ENCODE peak calls at places on chromosomes 16 and 17, in nine cellular contexts. One of them, this sample, is unnamed.

GRCh38 chr17:75755205-75755901 is 9.6 kb downstream of the GALK1 start:
- DNase-seq in body of pancreas: no peak
- DNase-seq in astrocyte of the spinal cord: no peak
- DNase-seq in uterus: no peak
- DNase-seq in fibroblast of lung: no peak
- DNase-seq in tibial nerve: no peak
- DNase-seq in tibial artery: peak
- DNase-seq in AG09319: no peak
- DNase-seq in fibroblast of the aortic adventitia: no peak
- DNase-seq in this sample: no peak

GRCh38 chr16:87806608-87807546 is 41.1 kb upstream of the KLHDC4 start:
- DNase-seq in body of pancreas: peak
- DNase-seq in astrocyte of the spinal cord: peak
- DNase-seq in uterus: no peak
- DNase-seq in fibroblast of lung: peak
- DNase-seq in tibial nerve: no peak
- DNase-seq in tibial artery: no peak
- DNase-seq in AG09319: peak
- DNase-seq in fibroblast of the aortic adventitia: peak
- DNase-seq in this sample: peak

GRCh38 chr17:49762148-49762941 is 1.6 kb downstream of the FAM117A start:
- DNase-seq in body of pancreas: no peak
- DNase-seq in astrocyte of the spinal cord: no peak
- DNase-seq in uterus: no peak
- DNase-seq in fibroblast of lung: no peak
- DNase-seq in tibial nerve: no peak
- DNase-seq in tibial artery: no peak
- DNase-seq in AG09319: no peak
- DNase-seq in fibroblast of the aortic adventitia: peak
- DNase-seq in this sample: no peak

GRCh38 chr16:67667434-67667816 is 811 bp downstream of the C16orf86 start:
- DNase-seq in body of pancreas: no peak
- DNase-seq in astrocyte of the spinal cord: no peak
- DNase-seq in uterus: no peak
- DNase-seq in fibroblast of lung: no peak
- DNase-seq in tibial nerve: no peak
- DNase-seq in tibial artery: no peak
- DNase-seq in AG09319: no peak
- DNase-seq in fibroblast of the aortic adventitia: no peak
- DNase-seq in this sample: no peak

GRCh38 chr16:1054660-1055556 is 17.6 kb upstream of the SSTR5 start:
- DNase-seq in body of pancreas: peak
- DNase-seq in astrocyte of the spinal cord: peak
- DNase-seq in uterus: no peak
- DNase-seq in fibroblast of lung: peak
- DNase-seq in tibial nerve: peak
- DNase-seq in tibial artery: no peak
- DNase-seq in AG09319: no peak
- DNase-seq in fibroblast of the aortic adventitia: peak
- DNase-seq in this sample: peak

GRCh38 chr17:35788504-35788998 is 6.9 kb downstream of the MMP28 start:
- DNase-seq in body of pancreas: peak
- DNase-seq in astrocyte of the spinal cord: peak
- DNase-seq in uterus: no peak
- DNase-seq in fibroblast of lung: peak
- DNase-seq in tibial nerve: no peak
- DNase-seq in tibial artery: peak
- DNase-seq in AG09319: no peak
- DNase-seq in fibroblast of the aortic adventitia: peak
- DNase-seq in this sample: no peak

GRCh38 chr17:73589096-73589980 is 54.9 kb downstream of the SDK2 start:
- DNase-seq in body of pancreas: no peak
- DNase-seq in astrocyte of the spinal cord: no peak
- DNase-seq in uterus: no peak
- DNase-seq in fibroblast of lung: no peak
- DNase-seq in tibial nerve: no peak
- DNase-seq in tibial artery: no peak
- DNase-seq in AG09319: no peak
- DNase-seq in fibroblast of the aortic adventitia: no peak
- DNase-seq in this sample: no peak

GRCh38 chr16:16186820-16187219 is 36.5 kb downstream of the ABCC6 start:
- DNase-seq in body of pancreas: no peak
- DNase-seq in astrocyte of the spinal cord: no peak
- DNase-seq in uterus: no peak
- DNase-seq in fibroblast of lung: no peak
- DNase-seq in tibial nerve: no peak
- DNase-seq in tibial artery: no peak
- DNase-seq in AG09319: no peak
- DNase-seq in fibroblast of the aortic adventitia: no peak
- DNase-seq in this sample: no peak

GRCh38 chr17:64686705-64687104 is 24.6 kb upstream of the SMURF2 start:
- DNase-seq in body of pancreas: no peak
- DNase-seq in astrocyte of the spinal cord: no peak
- DNase-seq in uterus: no peak
- DNase-seq in fibroblast of lung: no peak
- DNase-seq in tibial nerve: no peak
- DNase-seq in tibial artery: no peak
- DNase-seq in AG09319: no peak
- DNase-seq in fibroblast of the aortic adventitia: no peak
- DNase-seq in this sample: no peak

DNA sequence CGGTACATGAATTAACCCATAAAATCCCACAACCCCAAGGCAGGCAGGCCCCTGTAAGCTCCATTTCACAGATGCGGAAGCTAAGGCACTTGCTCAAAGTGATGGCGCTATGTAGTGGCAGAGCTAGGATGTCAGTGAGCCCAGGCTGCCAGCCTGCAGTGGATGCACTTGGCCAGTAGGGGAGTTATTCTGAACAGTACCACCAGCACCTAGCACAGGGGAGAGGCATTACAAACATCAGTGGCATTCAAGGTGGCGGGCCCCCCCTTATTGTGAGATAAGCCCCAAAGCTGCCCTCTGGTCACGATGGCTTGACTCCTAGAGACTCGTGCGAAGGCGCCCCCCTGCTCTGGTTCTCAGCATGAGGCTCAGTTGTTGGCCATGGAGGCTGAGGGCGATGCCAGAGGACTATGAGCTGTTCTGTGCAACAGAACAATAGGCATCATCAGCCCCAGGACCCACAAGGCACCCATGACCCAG is 33.8 kb downstream of the GTF3C1 start:
- DNase-seq in body of pancreas: peak
- DNase-seq in astrocyte of the spinal cord: no peak
- DNase-seq in uterus: no peak
- DNase-seq in fibroblast of lung: no peak
- DNase-seq in tibial nerve: no peak
- DNase-seq in tibial artery: no peak
- DNase-seq in AG09319: no peak
- DNase-seq in fibroblast of the aortic adventitia: no peak
- DNase-seq in this sample: no peak
- TF ChIP-seq CTCF in body of pancreas: peak
- TF ChIP-seq CTCF in astrocyte of the spinal cord: peak
- TF ChIP-seq CTCF in uterus: no peak
- TF ChIP-seq CTCF in fibroblast of lung: peak
- TF ChIP-seq CTCF in tibial nerve: peak
- TF ChIP-seq CTCF in tibial artery: no peak
- TF ChIP-seq CTCF in AG09319: peak
- TF ChIP-seq CTCF in fibroblast of the aortic adventitia: peak
- TF ChIP-seq CTCF in this sample: peak

GRCh38 chr17:82050761-82051641 is 610 bp downstream of the RFNG start:
- DNase-seq in body of pancreas: no peak
- DNase-seq in astrocyte of the spinal cord: no peak
- DNase-seq in uterus: no peak
- DNase-seq in fibroblast of lung: no peak
- DNase-seq in tibial nerve: no peak
- DNase-seq in tibial artery: no peak
- DNase-seq in AG09319: no peak
- DNase-seq in fibroblast of the aortic adventitia: peak
- DNase-seq in this sample: no peak

GRCh38 chr17:82049106-82049505 is 2.5 kb downstream of the RFNG start:
- DNase-seq in body of pancreas: no peak
- DNase-seq in astrocyte of the spinal cord: no peak
- DNase-seq in uterus: no peak
- DNase-seq in fibroblast of lung: no peak
- DNase-seq in tibial nerve: no peak
- DNase-seq in tibial artery: no peak
- DNase-seq in AG09319: no peak
- DNase-seq in fibroblast of the aortic adventitia: no peak
- DNase-seq in this sample: no peak

GRCh38 chr17:82050152-82050760 is 1.4 kb downstream of the RFNG start:
- DNase-seq in body of pancreas: no peak
- DNase-seq in astrocyte of the spinal cord: no peak
- DNase-seq in uterus: no peak
- DNase-seq in fibroblast of lung: no peak
- DNase-seq in tibial nerve: no peak
- DNase-seq in tibial artery: no peak
- DNase-seq in AG09319: no peak
- DNase-seq in fibroblast of the aortic adventitia: no peak
- DNase-seq in this sample: no peak

GRCh38 chr17:82048571-82048971 is 3.0 kb downstream of the RFNG start:
- DNase-seq in body of pancreas: no peak
- DNase-seq in astrocyte of the spinal cord: no peak
- DNase-seq in uterus: no peak
- DNase-seq in fibroblast of lung: no peak
- DNase-seq in tibial nerve: no peak
- DNase-seq in tibial artery: no peak
- DNase-seq in AG09319: no peak
- DNase-seq in fibroblast of the aortic adventitia: no peak
- DNase-seq in this sample: no peak

DNA sequence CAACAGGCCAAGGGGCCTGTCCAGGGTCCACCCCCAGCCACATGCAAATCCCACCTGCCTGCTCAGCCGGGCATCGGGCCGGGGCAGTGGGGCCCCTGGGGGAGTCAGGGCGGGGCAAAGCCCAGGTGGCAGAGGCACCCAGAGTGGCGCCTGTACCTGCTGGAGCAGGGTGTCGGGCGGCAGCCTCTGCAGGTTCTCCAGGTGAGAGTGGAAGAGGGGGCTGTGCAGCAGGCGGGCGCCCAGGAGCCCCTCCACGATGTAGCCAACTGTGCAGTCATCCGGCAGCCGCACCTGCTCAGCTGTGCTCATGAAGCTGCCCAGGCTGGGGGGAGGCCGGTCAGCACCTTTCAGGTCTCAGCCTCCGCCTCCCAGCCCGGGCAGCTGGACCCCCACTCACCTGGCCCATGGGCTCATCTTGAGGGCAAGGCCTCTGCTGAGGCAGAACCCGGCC is 2.1 kb downstream of the RFNG start:
- DNase-seq in body of pancreas: no peak
- DNase-seq in astrocyte of the spinal cord: no peak
- DNase-seq in uterus: no peak
- DNase-seq in fibroblast of lung: no peak
- DNase-seq in tibial nerve: no peak
- DNase-seq in tibial artery: no peak
- DNase-seq in AG09319: no peak
- DNase-seq in fibroblast of the aortic adventitia: no peak
- DNase-seq in this sample: no peak
- TF ChIP-seq CTCF in body of pancreas: no peak
- TF ChIP-seq CTCF in astrocyte of the spinal cord: no peak
- TF ChIP-seq CTCF in uterus: no peak
- TF ChIP-seq CTCF in fibroblast of lung: no peak
- TF ChIP-seq CTCF in tibial nerve: no peak
- TF ChIP-seq CTCF in tibial artery: no peak
- TF ChIP-seq CTCF in AG09319: no peak
- TF ChIP-seq CTCF in fibroblast of the aortic adventitia: no peak
- TF ChIP-seq CTCF in this sample: no peak

GRCh38 chr17:15456972-15457722 is 10.3 kb downstream of the CDRT4 start:
- DNase-seq in body of pancreas: peak
- DNase-seq in astrocyte of the spinal cord: peak
- DNase-seq in uterus: peak
- DNase-seq in fibroblast of lung: peak
- DNase-seq in tibial nerve: peak
- DNase-seq in tibial artery: peak
- DNase-seq in AG09319: peak
- DNase-seq in fibroblast of the aortic adventitia: peak
- DNase-seq in this sample: no peak
- TF ChIP-seq CTCF in body of pancreas: no peak
- TF ChIP-seq CTCF in astrocyte of the spinal cord: peak
- TF ChIP-seq CTCF in uterus: peak
- TF ChIP-seq CTCF in fibroblast of lung: peak
- TF ChIP-seq CTCF in tibial nerve: peak
- TF ChIP-seq CTCF in tibial artery: peak
- TF ChIP-seq CTCF in AG09319: peak
- TF ChIP-seq CTCF in fibroblast of the aortic adventitia: peak
- TF ChIP-seq CTCF in this sample: peak

GRCh38 chr17:15502315-15503112 is 35.1 kb upstream of the CDRT4 start:
- DNase-seq in body of pancreas: peak
- DNase-seq in astrocyte of the spinal cord: peak
- DNase-seq in uterus: peak
- DNase-seq in fibroblast of lung: peak
- DNase-seq in tibial nerve: peak
- DNase-seq in tibial artery: peak
- DNase-seq in AG09319: peak
- DNase-seq in fibroblast of the aortic adventitia: peak
- DNase-seq in this sample: peak
- TF ChIP-seq CTCF in body of pancreas: peak
- TF ChIP-seq CTCF in astrocyte of the spinal cord: peak
- TF ChIP-seq CTCF in uterus: peak
- TF ChIP-seq CTCF in fibroblast of lung: peak
- TF ChIP-seq CTCF in tibial nerve: peak
- TF ChIP-seq CTCF in tibial artery: peak
- TF ChIP-seq CTCF in AG09319: peak
- TF ChIP-seq CTCF in fibroblast of the aortic adventitia: peak
- TF ChIP-seq CTCF in this sample: peak

GRCh38 chr17:21124096-21124495 is 2.7 kb upstream of the DHRS7B start:
- DNase-seq in body of pancreas: no peak
- DNase-seq in astrocyte of the spinal cord: no peak
- DNase-seq in uterus: no peak
- DNase-seq in fibroblast of lung: no peak
- DNase-seq in tibial nerve: no peak
- DNase-seq in tibial artery: no peak
- DNase-seq in AG09319: no peak
- DNase-seq in fibroblast of the aortic adventitia: no peak
- DNase-seq in this sample: no peak

GRCh38 chr17:21127508-21128077 is 829 bp downstream of the DHRS7B start:
- DNase-seq in body of pancreas: no peak
- DNase-seq in astrocyte of the spinal cord: no peak
- DNase-seq in uterus: no peak
- DNase-seq in fibroblast of lung: no peak
- DNase-seq in tibial nerve: no peak
- DNase-seq in tibial artery: no peak
- DNase-seq in AG09319: no peak
- DNase-seq in fibroblast of the aortic adventitia: peak
- DNase-seq in this sample: no peak

GRCh38 chr17:21125862-21126261 is 902 bp upstream of the DHRS7B start:
- DNase-seq in body of pancreas: no peak
- DNase-seq in astrocyte of the spinal cord: no peak
- DNase-seq in uterus: no peak
- DNase-seq in fibroblast of lung: no peak
- DNase-seq in tibial nerve: no peak
- DNase-seq in tibial artery: no peak
- DNase-seq in AG09319: no peak
- DNase-seq in fibroblast of the aortic adventitia: no peak
- DNase-seq in this sample: no peak

GRCh38 chr17:21129023-21129681 is 2.4 kb downstream of the DHRS7B start:
- DNase-seq in body of pancreas: peak
- DNase-seq in astrocyte of the spinal cord: peak
- DNase-seq in uterus: peak
- DNase-seq in fibroblast of lung: peak
- DNase-seq in tibial nerve: no peak
- DNase-seq in tibial artery: no peak
- DNase-seq in AG09319: no peak
- DNase-seq in fibroblast of the aortic adventitia: peak
- DNase-seq in this sample: no peak

GRCh38 chr17:21126645-21127507 is at the start of gene DHRS7B:
- DNase-seq in body of pancreas: peak
- DNase-seq in astrocyte of the spinal cord: peak
- DNase-seq in uterus: peak
- DNase-seq in fibroblast of lung: peak
- DNase-seq in tibial nerve: peak
- DNase-seq in tibial artery: peak
- DNase-seq in AG09319: peak
- DNase-seq in fibroblast of the aortic adventitia: peak
- DNase-seq in this sample: peak
- TF ChIP-seq CTCF in body of pancreas: no peak
- TF ChIP-seq CTCF in astrocyte of the spinal cord: no peak
- TF ChIP-seq CTCF in uterus: no peak
- TF ChIP-seq CTCF in fibroblast of lung: no peak
- TF ChIP-seq CTCF in tibial nerve: no peak
- TF ChIP-seq CTCF in tibial artery: no peak
- TF ChIP-seq CTCF in AG09319: no peak
- TF ChIP-seq CTCF in fibroblast of the aortic adventitia: peak
- TF ChIP-seq CTCF in this sample: no peak

This sample was measured in upper lobe of right lung.